ENCODE peak calls at places on chromosomes 3 and 15, in five cellular contexts. T is GM12878, R is K562, E is upper lobe of left lung, A is A549. X is an unnamed sample.

GRCh38 chr15:75994220-75994619 is 18.0 kb downstream of the NRG4 start:
- ATAC-seq in A (no peak), E (no peak), T (no peak), R (no peak), X (no peak)

GRCh38 chr3:186589856-186590579 is 19.5 kb downstream of the DNAJB11 start:
- ATAC-seq in T (no peak), R (no peak), A (no peak), E (no peak), X (no peak)

GRCh38 chr3:184140436-184140835 is 5.3 kb downstream of the EIF2B5 start:
- ATAC-seq in R (no peak), T (no peak), E (no peak), A (no peak), X (no peak)

GRCh38 chr3:40877651-40878463 is 321.4 kb upstream of the CTNNB1 start:
- ATAC-seq in R (no peak), T (no peak), A (no peak), E (peak), X (peak)

GRCh38 chr15:47334805-47335204 is 382.5 kb upstream of the SEMA6D start:
- ATAC-seq in E (no peak), R (no peak), T (no peak), A (no peak), X (no peak)

GRCh38 chr3:73608805-73609641 is 15.7 kb downstream of the PDZRN3 start:
- ATAC-seq in A (no peak), E (no peak), R (no peak), T (no peak), X (no peak)

GRCh38 chr3:58434511-58434910 is 879 bp upstream of the PDHB start:
- ATAC-seq in E (no peak), T (no peak), A (no peak), R (no peak), X (no peak)

GRCh38 chr15:66820474-66821258 is 118.6 kb downstream of the SMAD6 start:
- ATAC-seq in A (no peak), T (peak), E (no peak), R (no peak), X (no peak)

GRCh38 chr15:43286074-43286473 is 19.3 kb upstream of the TGM5 start:
- ATAC-seq in A (peak), T (peak), R (peak), E (peak), X (peak)

GRCh38 chr15:31457161-31457560 is 130.5 kb downstream of the KLF13 start:
- ATAC-seq in E (no peak), A (peak), R (no peak), T (no peak), X (no peak)

GRCh38 chr3:76131396-76132153 is 346.2 kb upstream of the ZNF717 start:
- ATAC-seq in T (no peak), E (no peak), A (no peak), R (no peak), X (no peak)

GRCh38 chr3:188900421-188900941 is 271.3 kb upstream of the TPRG1 start:
- ATAC-seq in T (no peak), A (peak), R (no peak), E (peak), X (peak)

GRCh38 chr3:188904670-188905069 is 267.1 kb upstream of the TPRG1 start:
- ATAC-seq in E (no peak), R (no peak), A (no peak), T (no peak), X (peak)

GRCh38 chr3:188901671-188902331 is 270.0 kb upstream of the TPRG1 start:
- ATAC-seq in T (no peak), R (no peak), E (no peak), A (no peak), X (no peak)

GRCh38 chr3:188901126-188901525 is 270.6 kb upstream of the TPRG1 start:
- ATAC-seq in T (no peak), R (no peak), A (no peak), E (no peak), X (no peak)

DNA sequence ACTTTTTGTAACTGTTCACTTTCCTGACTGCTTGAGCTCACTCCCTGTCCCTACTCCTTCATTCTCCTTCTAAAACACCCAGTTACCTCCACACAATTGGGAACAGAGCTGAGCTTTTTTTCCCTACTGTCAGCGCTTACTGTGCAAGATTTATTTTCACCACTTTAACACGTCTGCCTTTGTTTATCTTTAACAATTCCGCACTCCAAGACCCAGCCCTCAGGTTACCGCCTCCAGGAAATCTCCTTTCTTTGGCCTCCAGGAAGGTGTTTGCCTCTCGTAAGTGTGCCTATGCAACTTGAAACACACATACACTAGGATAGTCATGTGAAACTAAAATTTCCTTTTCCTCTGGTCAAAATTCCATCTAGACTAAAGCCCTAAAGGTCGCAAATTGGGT is 271.9 kb upstream of the TPRG1 start:
- ATAC-seq in E (no peak), A (no peak), R (no peak), T (no peak), X (no peak)
- TF ChIP-seq POLR2A in E (no peak), A (no peak), R (no peak), T (no peak), X (no peak)

GRCh38 chr15:78996876-78997275 is 52.0 kb upstream of the CTSH start:
- ATAC-seq in T (no peak), E (no peak), R (no peak), A (peak), X (no peak)
- TF ChIP-seq EP300 in T (no peak), E (no peak), R (no peak), A (no peak), X (no peak)

GRCh38 chr3:197734667-197735318 is 1.9 kb downstream of the RUBCN start:
- ATAC-seq in E (no peak), R (no peak), T (peak), A (no peak), X (no peak)
- TF ChIP-seq POLR2A in E (no peak), R (no peak), T (peak), A (no peak), X (no peak)

DNA sequence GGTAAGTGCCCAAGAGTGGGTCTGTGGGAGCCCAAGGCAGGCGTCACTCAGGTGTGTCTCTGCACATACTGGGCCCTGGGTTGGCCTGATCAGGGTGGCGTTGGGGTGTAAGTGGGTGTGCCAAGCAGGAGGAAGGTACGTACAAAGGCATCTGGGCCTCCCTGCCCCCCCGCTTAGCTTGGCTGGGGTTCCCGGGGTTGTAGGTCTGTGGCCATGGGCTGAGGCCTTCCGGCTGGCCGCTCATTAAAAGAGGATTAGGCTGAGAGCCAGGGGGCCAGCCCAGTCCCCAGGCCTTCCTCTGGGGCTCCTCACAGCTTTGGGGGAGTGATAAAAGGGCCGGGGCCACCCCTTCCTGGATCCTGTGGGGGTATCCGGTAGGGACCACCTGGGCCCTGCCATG is 13.3 kb downstream of the SEMA3F start:
- ATAC-seq in A (no peak), T (no peak), R (no peak), E (no peak), X (peak)
- TF ChIP-seq EP300 in A (no peak), T (no peak), R (no peak), E (no peak), X (no peak)

GRCh38 chr3:169815590-169816150 is 3.0 kb upstream of the LRRC34 start:
- ATAC-seq in R (no peak), T (no peak), E (no peak), A (no peak), X (no peak)

GRCh38 chr3:169812124-169812843 is 386 bp upstream of the LRRIQ4 start:
- ATAC-seq in T (peak), R (no peak), A (peak), E (peak), X (peak)

GRCh38 chr3:169813757-169814517 is 1.2 kb upstream of the LRRC34 start:
- ATAC-seq in E (peak), T (peak), R (peak), A (peak), X (no peak)

GRCh38 chr3:169811606-169812123 is 1.0 kb upstream of the LRRIQ4 start:
- ATAC-seq in A (no peak), E (no peak), T (no peak), R (no peak), X (no peak)

GRCh38 chr3:169812844-169813677 is at the start of the genes LRRC34 and LRRIQ4:
- ATAC-seq in R (no peak), T (peak), A (peak), E (peak), X (peak)
- TF ChIP-seq POLR2A in R (no peak), T (peak), A (no peak), E (no peak), X (no peak)

DNA sequence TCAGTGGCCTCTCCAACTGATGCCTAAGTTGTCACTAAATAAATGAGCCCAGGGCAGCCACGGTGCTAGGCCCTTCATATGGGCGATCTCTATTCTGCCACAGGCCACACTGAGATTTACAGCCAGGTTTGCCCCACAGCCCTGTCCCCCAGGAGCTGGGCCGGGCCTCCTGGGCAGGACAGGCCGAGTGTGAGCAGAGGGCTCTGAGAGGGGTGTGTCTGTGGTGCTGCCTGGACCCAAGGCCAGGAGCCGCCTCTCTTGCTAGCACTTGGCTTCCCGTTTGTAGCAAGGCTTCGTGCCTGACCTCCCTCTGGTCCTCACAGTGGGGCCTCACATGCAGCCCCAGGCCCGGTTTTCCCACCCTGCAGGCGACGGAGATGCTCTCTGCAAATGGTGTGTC is 67.1 kb upstream of the SEC22A start:
- ATAC-seq in T (no peak), E (no peak), R (no peak), A (no peak), X (no peak)
- TF ChIP-seq EP300 in T (no peak), E (no peak), R (no peak), A (no peak), X (no peak)

GRCh38 chr3:42820746-42821051 is 11.5 kb downstream of the ACKR2 start:
- ATAC-seq in T (no peak), A (no peak), E (no peak), R (no peak), X (no peak)
- TF ChIP-seq POLR2A in T (no peak), A (no peak), E (no peak), R (no peak), X (no peak)

GRCh38 chr3:150546226-150547044 is at the start of the genes EIF2A and SERP1:
- ATAC-seq in E (peak), R (peak), A (peak), T (peak), X (peak)
- TF ChIP-seq EP300 in E (no peak), R (no peak), A (no peak), T (peak), X (no peak)

DNA sequence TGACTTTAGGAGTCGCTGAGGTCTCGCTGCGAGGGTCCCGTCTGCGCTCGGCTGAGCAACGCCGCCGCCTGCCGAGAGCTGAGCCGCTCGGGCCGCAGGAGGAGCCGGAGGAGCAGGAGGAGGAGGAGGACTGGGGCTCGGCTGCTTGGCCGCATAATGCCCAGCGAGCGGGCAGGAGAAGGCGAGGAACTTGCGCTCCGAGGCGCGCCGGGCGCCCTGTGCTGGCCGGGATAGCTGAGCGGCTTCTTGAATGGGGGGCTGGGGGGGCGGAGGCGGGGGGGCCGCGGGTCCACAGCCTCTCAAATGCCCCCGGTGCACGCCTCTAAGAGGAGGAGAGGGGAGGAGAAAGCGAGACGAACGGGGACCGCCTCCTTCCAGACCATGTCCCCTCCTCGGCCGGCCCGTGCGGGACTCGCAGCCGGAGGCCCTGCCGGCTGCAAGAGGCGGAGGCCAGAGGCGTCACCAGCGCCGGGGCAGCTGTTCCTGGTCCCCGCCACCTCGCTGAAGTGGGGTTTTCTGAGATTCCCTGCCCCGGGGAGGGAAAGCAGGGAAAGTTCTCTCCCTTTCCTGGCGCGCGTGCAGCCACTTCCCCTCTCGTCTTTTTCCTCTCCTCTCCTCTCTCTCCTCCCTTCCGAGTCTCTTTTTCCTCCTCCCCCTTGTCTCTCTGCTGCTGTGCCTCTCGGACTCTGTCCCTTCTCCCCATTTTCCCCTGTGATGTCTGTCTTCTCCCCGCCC is at the start of gene ADAMTS9:
- ATAC-seq in R (no peak), T (no peak), E (peak), A (peak), X (peak)
- TF ChIP-seq POLR2A in R (no peak), T (no peak), E (no peak), A (no peak), X (peak)